ENCODE peak calls at places on chromosomes 12 and 14, in five cellular contexts. T is effector memory CD4-positive, alpha-beta T cell; W is fibroblast of pulmonary artery; V is neuronal stem cell; Q is cardiac muscle cell. O is an unnamed sample.

GRCh38 chr12:57850924-57851323 is 4.4 kb upstream of the CTDSP2 start:
- DNase-seq in T (no peak), W (no peak), Q (no peak), V (no peak), O (no peak)

GRCh38 chr14:105400016-105400415 is 1.7 kb downstream of the TEX22 start:
- DNase-seq in W (no peak), T (no peak), Q (no peak), V (no peak), O (no peak)

GRCh38 chr14:92897922-92898599 is 24.9 kb upstream of the CHGA start:
- DNase-seq in T (no peak), Q (no peak), V (no peak), W (no peak), O (peak; percentile 13)

GRCh38 chr14:104047761-104048160 is 37.7 kb upstream of the ASPG start:
- DNase-seq in Q (no peak), V (no peak), T (no peak), W (no peak), O (no peak)

GRCh38 chr14:65263161-65263788 is 149.3 kb upstream of the FUT8 start:
- DNase-seq in V (no peak), T (no peak), Q (no peak), W (peak; percentile 34), O (no peak)

GRCh38 chr12:25853696-25854095 is 104.8 kb upstream of the RASSF8 start:
- DNase-seq in Q (no peak), W (no peak), T (no peak), V (no peak), O (no peak)

GRCh38 chr12:107134558-107134957 is 41.2 kb upstream of the CRY1 start:
- DNase-seq in V (no peak), Q (no peak), W (no peak), T (peak; percentile 16), O (no peak)

GRCh38 chr12:108856428-108857157 is 790 bp downstream of the SSH1 start:
- DNase-seq in V (no peak), T (peak; percentile 40), W (peak; percentile 80), Q (peak; percentile 55), O (peak; percentile 68)

GRCh38 chr14:58298477-58298879 is at the start of gene ARID4A:
- DNase-seq in Q (no peak), T (no peak), W (no peak), V (no peak), O (no peak)

GRCh38 chr12:67338426-67338825 is 69.3 kb downstream of the CAND1 start:
- DNase-seq in T (no peak), Q (no peak), V (no peak), W (no peak), O (no peak)

GRCh38 chr14:106879241-106879640 is 1352.9 kb downstream of the TMEM121 start:
- DNase-seq in Q (no peak), W (no peak), T (peak; percentile 21), V (no peak), O (no peak)

GRCh38 chr14:59630281-59630963 is 53.8 kb upstream of the CCDC175 start:
- DNase-seq in V (peak; percentile 53), W (peak; percentile 6), T (no peak), Q (peak; percentile 59), O (peak; percentile 7)

GRCh38 chr14:76486251-76486743 is 110.4 kb downstream of the ESRRB start:
- DNase-seq in W (no peak), T (no peak), Q (peak; percentile 34), V (no peak), O (no peak)

GRCh38 chr12:51270847-51271518 is 768 bp upstream of the SMAGP start:
- DNase-seq in W (peak; percentile 70), Q (no peak), T (no peak), V (no peak), O (peak; percentile 70)

GRCh38 chr14:97602438-97603117 is 805.4 kb downstream of the VRK1 start:
- DNase-seq in T (peak; percentile 67), V (no peak), Q (no peak), W (no peak), O (no peak)

GRCh38 chr14:68549966-68550705 is 242.7 kb downstream of the ZFP36L1 start:
- DNase-seq in Q (no peak), W (peak; percentile 79), T (no peak), V (no peak), O (peak; percentile 76)

GRCh38 chr14:50357753-50358380 is 38.8 kb downstream of the CDKL1 start:
- DNase-seq in Q (no peak), W (no peak), V (no peak), T (no peak), O (no peak)

GRCh38 chr12:78396538-78396937 is 468.0 kb upstream of the SYT1 start:
- DNase-seq in W (no peak), Q (no peak), V (no peak), T (no peak), O (no peak)

GRCh38 chr14:96662116-96662901 is 134.9 kb upstream of the VRK1 start:
- DNase-seq in T (no peak), W (no peak), V (no peak), Q (no peak), O (no peak)

GRCh38 chr14:60981626-60982455 is 796 bp downstream of the SLC38A6 start:
- DNase-seq in W (peak; percentile 91), V (no peak), Q (peak; percentile 22), T (no peak), O (peak; percentile 83)

GRCh38 chr12:105704788-105705187 is 374.3 kb downstream of the C12orf75 start:
- DNase-seq in V (no peak), Q (peak; percentile 44), T (no peak), W (no peak), O (no peak)

DNA sequence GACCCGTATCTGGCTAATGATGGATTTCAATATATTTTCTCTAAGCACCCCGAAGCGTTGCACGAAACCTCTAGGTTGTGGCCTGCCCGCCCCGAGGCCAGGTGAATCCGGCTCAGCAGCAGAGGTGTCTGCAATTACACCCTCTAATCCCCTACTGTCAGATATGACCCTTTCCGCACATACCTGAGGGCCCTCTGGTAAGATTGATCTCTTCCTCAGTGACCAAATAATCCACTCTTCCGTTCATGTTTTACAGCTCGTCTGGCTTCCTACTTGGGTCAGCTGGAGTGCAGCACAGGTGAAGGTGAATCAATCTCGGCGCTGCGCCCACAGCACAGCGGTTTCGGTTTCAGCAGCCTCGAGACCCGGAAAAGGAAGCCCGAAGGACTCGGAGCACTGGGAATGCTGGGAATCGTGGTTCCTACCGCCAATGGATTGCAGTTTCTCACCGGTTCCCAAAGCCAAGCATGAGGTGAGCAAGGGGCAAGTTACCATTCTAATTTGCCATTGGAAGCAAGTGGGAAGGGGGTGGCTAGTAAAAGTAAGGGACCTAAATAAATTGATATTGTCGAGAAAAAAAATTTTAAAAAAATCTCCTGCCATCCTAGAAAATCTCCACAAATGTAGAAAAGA is at the start of gene SYNJ2BP:
- DNase-seq in V (peak; percentile 18), W (peak; percentile 70), T (peak; percentile 33), Q (peak; percentile 81), O (peak; percentile 69)
- H3K4me3 ChIP-seq in V (peak within 1 kb of the TSS; percentile 92), W (peak within 1 kb of the TSS; percentile 74), T (peak within 1 kb of the TSS; percentile 78), Q (peak within 1 kb of the TSS; percentile 87), O (peak within 1 kb of the TSS; percentile 67)

GRCh38 chr12:103379670-103380069 is 116.1 kb downstream of the C12orf42 start:
- DNase-seq in W (no peak), V (no peak), Q (no peak), T (no peak), O (no peak)

GRCh38 chr12:103387385-103387784 is 108.4 kb downstream of the C12orf42 start:
- DNase-seq in V (no peak), Q (no peak), W (no peak), T (no peak), O (no peak)

GRCh38 chr12:103382119-103382518 is 113.6 kb downstream of the C12orf42 start:
- DNase-seq in W (no peak), Q (no peak), T (no peak), V (no peak), O (no peak)

DNA sequence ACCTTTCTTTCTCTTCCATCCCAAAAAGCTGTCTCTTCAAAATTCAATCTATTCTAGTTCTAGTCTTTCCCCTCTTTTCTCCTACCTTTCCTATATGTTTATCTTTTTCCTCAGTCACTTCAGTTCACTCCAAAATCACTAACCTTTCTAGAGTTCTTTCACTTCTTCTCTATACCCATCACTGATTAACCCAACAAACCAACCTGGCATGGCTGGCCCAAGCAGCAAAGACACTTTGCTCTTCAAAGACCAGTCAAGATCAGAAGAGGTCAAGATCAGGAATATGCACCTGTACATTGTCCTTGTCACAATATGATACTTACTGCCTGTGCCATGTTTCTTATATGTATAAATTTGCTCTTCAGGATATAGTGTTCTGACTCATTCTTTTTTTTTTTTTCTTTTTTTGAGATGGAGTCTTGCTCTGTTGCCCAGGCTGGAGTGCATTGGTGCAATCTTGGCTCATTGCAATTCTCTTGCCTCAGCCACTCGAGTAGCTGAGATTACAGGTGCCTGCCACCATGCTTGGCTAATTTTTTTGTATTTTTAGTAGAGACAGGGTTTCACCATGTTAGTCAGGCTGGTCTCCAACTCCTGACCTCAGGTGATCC is 112.9 kb downstream of the C12orf42 start:
- DNase-seq in V (no peak), T (no peak), Q (no peak), W (no peak), O (no peak)
- H3K4me3 ChIP-seq in V (no peak overlapping the region), T (no peak overlapping the region), Q (no peak overlapping the region), W (no peak overlapping the region), O (no peak overlapping the region)

GRCh38 chr14:55804198-55804553 is 224.2 kb downstream of the KTN1 start:
- DNase-seq in W (no peak), V (no peak), Q (no peak), T (no peak), O (no peak)

GRCh38 chr14:55807992-55808391 is 228.0 kb downstream of the KTN1 start:
- DNase-seq in T (no peak), W (no peak), V (no peak), Q (no peak), O (no peak)

GRCh38 chr14:55805250-55805649 is 225.2 kb downstream of the KTN1 start:
- DNase-seq in Q (no peak), T (no peak), V (no peak), W (no peak), O (no peak)

GRCh38 chr14:55807536-55807935 is 227.5 kb downstream of the KTN1 start:
- DNase-seq in W (no peak), T (no peak), V (no peak), Q (peak; percentile 14), O (no peak)

GRCh38 chr14:55807059-55807499 is 227.1 kb downstream of the KTN1 start:
- DNase-seq in T (peak; percentile 71), V (no peak), W (peak; percentile 100), Q (peak; percentile 77), O (peak; percentile 95)
- H3K4me3 ChIP-seq in T (no peak overlapping the region), V (no peak overlapping the region), W (no peak overlapping the region), Q (no peak overlapping the region), O (no peak overlapping the region)

DNA sequence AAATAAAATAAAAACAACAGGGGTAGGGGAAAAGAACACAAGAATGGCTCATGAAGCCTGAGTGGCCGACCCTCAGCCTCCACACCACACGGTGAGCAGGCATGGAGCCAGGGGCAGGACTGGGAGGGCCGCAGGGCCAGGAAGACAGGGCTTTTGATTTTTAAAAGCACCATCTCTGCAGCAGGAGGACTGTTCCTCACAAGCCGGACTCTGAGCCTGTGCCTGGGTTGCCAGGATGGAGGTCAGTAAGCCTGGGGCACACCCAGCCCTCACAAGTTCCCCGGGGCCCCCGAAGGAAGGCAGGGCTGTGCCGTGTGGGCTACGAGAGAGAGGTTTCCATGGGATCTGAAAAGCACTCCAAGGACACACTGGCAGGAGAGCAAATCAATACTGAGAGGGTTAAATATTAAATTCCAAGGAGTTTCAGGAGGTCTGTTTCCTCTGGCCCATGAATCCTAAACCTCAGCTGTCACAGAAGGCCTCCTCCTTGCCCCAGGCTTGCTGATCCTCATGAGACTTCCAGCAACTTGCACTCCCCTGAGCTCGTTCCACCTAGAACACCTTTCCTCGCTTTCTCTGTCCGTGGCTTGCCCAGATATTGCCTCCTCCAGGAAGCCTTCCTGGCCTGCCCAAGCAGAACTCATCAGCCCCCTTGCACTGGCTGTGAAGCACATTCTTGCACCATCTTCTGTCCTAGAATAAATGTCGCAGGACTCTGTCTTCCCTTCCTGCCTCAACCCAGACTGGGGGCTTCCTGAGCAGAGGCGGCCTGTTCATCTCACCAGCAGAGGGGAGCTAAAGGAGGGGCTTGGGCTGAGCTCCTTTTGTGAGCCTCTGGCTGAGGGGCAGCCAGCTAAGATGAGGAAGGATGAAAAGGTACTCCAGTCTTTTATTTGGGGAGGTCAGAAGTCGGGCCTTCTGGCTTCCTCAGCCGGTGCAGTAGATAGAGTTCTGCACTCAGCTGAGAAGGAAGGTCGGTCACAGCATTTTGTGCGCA is 64.6 kb downstream of the CCDC88C start:
- DNase-seq in T (no peak), Q (no peak), W (no peak), V (no peak), O (no peak)
- H3K4me3 ChIP-seq in T (no peak overlapping the region), Q (no peak overlapping the region), W (no peak overlapping the region), V (no peak overlapping the region), O (no peak overlapping the region)